ENCODE peak calls at places on chromosome 5, in seven cellular contexts. One of them, this sample, is unnamed.
A peak's percentile ranks its signal among the peaks of the same experiment; 100 is the strongest.

GRCh38 chr5:10760033-10760975 is 730 bp downstream of the DAP start:
- DNase-seq in cardiac muscle cell: peak; percentile 74
- DNase-seq in Right ventricle myocardium inferior: peak; percentile 77
- DNase-seq in GM12892: peak; percentile 34
- DNase-seq in CD14-positive monocyte: no peak
- DNase-seq in skeletal muscle cell: no peak
- DNase-seq in AG09309: peak; percentile 17
- DNase-seq in this sample: peak; percentile 66

GRCh38 chr5:107670927-107671741 is at the start of gene EFNA5:
- DNase-seq in CD14-positive monocyte: no peak
- DNase-seq in Right ventricle myocardium inferior: peak; percentile 60
- DNase-seq in cardiac muscle cell: peak; percentile 77
- DNase-seq in AG09309: no peak
- DNase-seq in GM12892: peak; percentile 24
- DNase-seq in skeletal muscle cell: no peak
- DNase-seq in this sample: peak; percentile 61

GRCh38 chr5:78647411-78647818 is 1.2 kb downstream of the LHFPL2 start:
- DNase-seq in AG09309: no peak
- DNase-seq in GM12892: peak; percentile 31
- DNase-seq in cardiac muscle cell: peak; percentile 48
- DNase-seq in skeletal muscle cell: no peak
- DNase-seq in Right ventricle myocardium inferior: no peak
- DNase-seq in CD14-positive monocyte: no peak
- DNase-seq in this sample: peak; percentile 49

GRCh38 chr5:100827481-100827889 is 75.6 kb downstream of the ST8SIA4 start:
- DNase-seq in skeletal muscle cell: peak; percentile 49
- DNase-seq in Right ventricle myocardium inferior: no peak
- DNase-seq in CD14-positive monocyte: no peak
- DNase-seq in AG09309: no peak
- DNase-seq in cardiac muscle cell: no peak
- DNase-seq in GM12892: no peak
- DNase-seq in this sample: no peak

GRCh38 chr5:7050986-7051385 is 337.8 kb downstream of the TENT4A start:
- DNase-seq in Right ventricle myocardium inferior: no peak
- DNase-seq in CD14-positive monocyte: no peak
- DNase-seq in skeletal muscle cell: no peak
- DNase-seq in cardiac muscle cell: no peak
- DNase-seq in AG09309: no peak
- DNase-seq in GM12892: no peak
- DNase-seq in this sample: no peak

GRCh38 chr5:15807861-15808260 is 307.9 kb downstream of the FBXL7 start:
- DNase-seq in cardiac muscle cell: peak; percentile 32
- DNase-seq in GM12892: no peak
- DNase-seq in skeletal muscle cell: no peak
- DNase-seq in CD14-positive monocyte: no peak
- DNase-seq in AG09309: peak; percentile 42
- DNase-seq in Right ventricle myocardium inferior: no peak
- DNase-seq in this sample: no peak

GRCh38 chr5:129098488-129099183 is 4.1 kb downstream of the ISOC1 start:
- DNase-seq in cardiac muscle cell: no peak
- DNase-seq in Right ventricle myocardium inferior: no peak
- DNase-seq in CD14-positive monocyte: no peak
- DNase-seq in GM12892: no peak
- DNase-seq in AG09309: no peak
- DNase-seq in skeletal muscle cell: no peak
- DNase-seq in this sample: no peak

GRCh38 chr5:11387382-11387781 is 516.9 kb downstream of the CTNND2 start:
- DNase-seq in CD14-positive monocyte: no peak
- DNase-seq in GM12892: no peak
- DNase-seq in Right ventricle myocardium inferior: no peak
- DNase-seq in AG09309: no peak
- DNase-seq in skeletal muscle cell: no peak
- DNase-seq in cardiac muscle cell: no peak
- DNase-seq in this sample: no peak

GRCh38 chr5:178113141-178113787 is at the start of gene N4BP3:
- DNase-seq in cardiac muscle cell: peak; percentile 93
- DNase-seq in skeletal muscle cell: no peak
- DNase-seq in CD14-positive monocyte: no peak
- DNase-seq in GM12892: peak; percentile 90
- DNase-seq in AG09309: no peak
- DNase-seq in Right ventricle myocardium inferior: no peak
- DNase-seq in this sample: peak; percentile 57

GRCh38 chr5:97923496-97923895 is 740.4 kb upstream of the RIOK2 start:
- DNase-seq in CD14-positive monocyte: no peak
- DNase-seq in skeletal muscle cell: no peak
- DNase-seq in cardiac muscle cell: no peak
- DNase-seq in AG09309: no peak
- DNase-seq in GM12892: no peak
- DNase-seq in Right ventricle myocardium inferior: no peak
- DNase-seq in this sample: no peak

This sample was measured in SJSA1.